ENCODE peak calls at places on chromosomes 12 and 14, in seven cellular contexts. R is K562, X is HCT116, O is SK-N-SH, V is HepG2, F is H1, P is GM12878. N is an unnamed sample.

GRCh38 chr14:24542346-24542936 is 33.6 kb downstream of the CTSG start:
- DNase-seq in R (no peak), X (no peak), O (no peak), V (no peak), F (no peak), P (no peak), N (no peak)

GRCh38 chr14:45426685-45427282 is 173.8 kb upstream of the MIS18BP1 start:
- DNase-seq in R (peak; percentile 16), X (peak; percentile 62), O (peak; percentile 10), V (peak; percentile 49), F (no peak), P (peak; percentile 4), N (peak; percentile 41)

GRCh38 chr14:73786632-73786941 is 65.0 kb upstream of the PTGR2 start:
- DNase-seq in R (peak; percentile 38), X (no peak), O (peak; percentile 83), V (no peak), F (no peak), P (no peak), N (no peak)

GRCh38 chr14:56650075-56650474 is 70.5 kb downstream of the TMEM260 start:
- DNase-seq in R (no peak), X (no peak), O (no peak), V (no peak), F (no peak), P (no peak), N (no peak)

GRCh38 chr12:81206425-81206824 is 128.5 kb downstream of the ACSS3 start:
- DNase-seq in R (no peak), X (no peak), O (no peak), V (no peak), F (no peak), P (no peak), N (no peak)

GRCh38 chr12:56042430-56043203 is 899 bp downstream of the RPS26 start:
- DNase-seq in R (no peak), X (no peak), O (no peak), V (no peak), F (no peak), P (no peak), N (no peak)

GRCh38 chr14:52023518-52023917 is 34.2 kb downstream of the RTRAF start:
- DNase-seq in R (no peak), X (no peak), O (no peak), V (no peak), F (no peak), P (no peak), N (no peak)

GRCh38 chr12:88424791-88425730 is 155.2 kb downstream of the KITLG start:
- DNase-seq in R (no peak), X (no peak), O (no peak), V (no peak), F (no peak), P (no peak), N (peak; percentile 57)

GRCh38 chr12:63845726-63846125 is 1.2 kb downstream of the SRGAP1 start:
- DNase-seq in R (no peak), X (no peak), O (peak; percentile 18), V (peak; percentile 88), F (no peak), P (no peak), N (peak; percentile 48)

GRCh38 chr12:11513288-11513687 is 117.9 kb upstream of the PRB2 start:
- DNase-seq in R (peak; percentile 17), X (peak; percentile 23), O (peak; percentile 66), V (peak; percentile 18), F (no peak), P (no peak), N (no peak)

GRCh38 chr14:79514700-79515099 is 696.6 kb downstream of the DIO2 start:
- DNase-seq in R (no peak), X (no peak), O (no peak), V (no peak), F (no peak), P (no peak), N (no peak)

GRCh38 chr12:129538137-129538536 is 365.7 kb downstream of the TMEM132D start:
- DNase-seq in R (no peak), X (no peak), O (no peak), V (no peak), F (no peak), P (no peak), N (no peak)

DNA sequence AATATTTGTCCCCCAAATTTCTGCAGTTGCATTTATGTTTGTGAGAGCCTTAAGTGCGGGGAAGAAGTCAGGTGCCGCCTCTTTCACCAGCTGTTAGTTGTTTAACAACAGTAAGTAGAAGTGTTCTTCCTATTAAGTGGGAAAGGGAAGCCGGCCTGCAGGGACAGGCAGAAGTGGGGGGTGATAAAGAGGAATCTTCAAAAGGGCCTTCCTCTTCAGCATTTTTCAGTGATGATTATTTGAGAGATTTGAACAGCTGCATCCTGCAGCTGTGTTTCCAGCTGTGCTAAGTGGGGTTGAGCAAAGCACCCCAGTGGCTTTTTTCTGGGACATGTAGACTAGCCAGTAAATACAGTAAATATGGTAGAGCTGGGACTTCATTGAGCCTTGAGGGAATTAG is 32.1 kb upstream of the SLC38A1 start:
- DNase-seq in R (no peak), X (no peak), O (no peak), V (no peak), F (no peak), P (no peak), N (no peak)
- TF ChIP-seq JUND in R (no peak), X (no peak), O (no peak), V (no peak), F (no peak), P (no peak), N (no peak)

GRCh38 chr12:93226356-93226755 is 151.4 kb upstream of the NUDT4 start:
- DNase-seq in R (no peak), X (no peak), O (no peak), V (no peak), F (no peak), P (no peak), N (no peak)
- TF ChIP-seq JUND in R (no peak), X (no peak), O (no peak), V (no peak), F (no peak), P (no peak), N (no peak)

GRCh38 chr12:121576851-121577391 is 3.9 kb downstream of the KDM2B start:
- DNase-seq in R (peak; percentile 28), X (no peak), O (no peak), V (peak; percentile 40), F (peak; percentile 66), P (no peak), N (no peak)
- TF ChIP-seq JUND in R (no peak), X (no peak), O (peak; percentile 37), V (no peak), F (no peak), P (no peak), N (no peak)

DNA sequence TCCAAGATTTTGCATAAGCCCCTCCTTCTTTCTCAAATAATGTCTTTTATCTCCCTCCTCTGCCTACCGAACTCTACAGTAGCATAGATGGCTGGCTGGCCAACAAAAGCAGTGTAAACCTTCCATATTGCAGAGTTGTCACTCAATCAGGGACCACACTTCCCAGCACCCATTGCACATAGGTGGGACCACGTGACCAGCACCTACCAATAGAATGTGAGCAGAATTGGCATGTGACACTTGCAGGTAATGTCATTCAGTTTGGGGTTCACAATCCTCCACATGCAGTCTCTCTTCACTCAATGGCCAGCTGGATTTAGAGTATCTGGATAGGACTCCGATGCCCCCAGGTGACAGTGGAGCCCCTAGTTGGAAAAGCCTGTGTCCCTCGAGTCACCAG is 190.3 kb upstream of the CRY1 start:
- DNase-seq in R (no peak), X (no peak), O (no peak), V (no peak), F (no peak), P (no peak), N (no peak)
- TF ChIP-seq JUND in R (no peak), X (no peak), O (no peak), V (no peak), F (no peak), P (no peak), N (no peak)